ENCODE peak calls at places on chromosomes 3 and 15, in nine cellular contexts. A is CD8-positive, alpha-beta memory T cell; Y is stomach; K is upper lobe of right lung; H is heart left ventricle; M is SK-N-SH; D is GM23248; I is tibial nerve; V is K562. T is an unnamed sample.

GRCh38 chr3:139299261-139300132 is 44.3 kb upstream of the MRPS22 start:
- DNase-seq in A (no peak), Y (peak), K (no peak), H (no peak), M (no peak), D (peak), I (no peak), V (peak), T (no peak)

GRCh38 chr15:72864681-72865080 is 81.1 kb upstream of the ADPGK start:
- DNase-seq in A (no peak), Y (no peak), K (no peak), H (no peak), M (no peak), D (no peak), I (no peak), V (no peak), T (no peak)

GRCh38 chr3:42498034-42498433 is 4.4 kb upstream of the VIPR1 start:
- DNase-seq in A (no peak), Y (peak), K (no peak), H (no peak), M (no peak), D (no peak), I (no peak), V (no peak), T (no peak)

GRCh38 chr15:70095387-70096214 is 2.1 kb downstream of the TLE3 start:
- DNase-seq in A (no peak), Y (peak), K (peak), H (peak), M (peak), D (peak), I (no peak), V (no peak), T (no peak)

GRCh38 chr3:45178131-45179023 is 32.2 kb upstream of the CDCP1 start:
- DNase-seq in A (no peak), Y (peak), K (no peak), H (no peak), M (no peak), D (no peak), I (no peak), V (no peak), T (no peak)

GRCh38 chr15:43293402-43293801 is 26.7 kb upstream of the TGM5 start:
- DNase-seq in A (no peak), Y (no peak), K (no peak), H (no peak), M (peak), D (peak), I (no peak), V (peak), T (no peak)

GRCh38 chr3:190747566-190747965 is 114.9 kb downstream of the GMNC start:
- DNase-seq in A (no peak), Y (no peak), K (no peak), H (no peak), M (no peak), D (peak), I (no peak), V (no peak), T (no peak)

GRCh38 chr3:37779289-37780152 is 82.2 kb upstream of the CTDSPL start:
- DNase-seq in A (no peak), Y (no peak), K (no peak), H (peak), M (peak), D (peak), I (no peak), V (peak), T (peak)

GRCh38 chr3:52240059-52240885 is 1.3 kb upstream of the TWF2 start:
- DNase-seq in A (no peak), Y (no peak), K (peak), H (no peak), M (peak), D (peak), I (peak), V (peak), T (no peak)

GRCh38 chr3:193805448-193805847 is 212.4 kb downstream of the OPA1 start:
- DNase-seq in A (no peak), Y (peak), K (no peak), H (peak), M (peak), D (peak), I (peak), V (peak), T (peak)

GRCh38 chr3:42732829-42733459 is 30.3 kb upstream of the HHATL start:
- DNase-seq in A (no peak), Y (no peak), K (no peak), H (no peak), M (no peak), D (no peak), I (no peak), V (no peak), T (no peak)

GRCh38 chr3:24069045-24069444 is 124.0 kb downstream of the NR1D2 start:
- DNase-seq in A (no peak), Y (no peak), K (no peak), H (no peak), M (no peak), D (peak), I (no peak), V (peak), T (no peak)

GRCh38 chr3:53162672-53163458 is 1.9 kb downstream of the PRKCD start:
- DNase-seq in A (peak), Y (peak), K (peak), H (no peak), M (no peak), D (no peak), I (no peak), V (peak), T (no peak)

GRCh38 chr15:45328663-45329062 is 49.7 kb downstream of the GATM start:
- DNase-seq in A (no peak), Y (no peak), K (no peak), H (no peak), M (no peak), D (no peak), I (no peak), V (no peak), T (no peak)

GRCh38 chr3:77859131-77859530 is 819.2 kb downstream of the ROBO2 start:
- DNase-seq in A (no peak), Y (no peak), K (no peak), H (no peak), M (no peak), D (no peak), I (no peak), V (no peak), T (no peak)

GRCh38 chr3:16741890-16742289 is 136.7 kb upstream of the DAZL start:
- DNase-seq in A (no peak), Y (no peak), K (no peak), H (peak), M (no peak), D (peak), I (no peak), V (no peak), T (no peak)

GRCh38 chr15:74664028-74664616 is 31.7 kb downstream of the EDC3 start:
- DNase-seq in A (no peak), Y (peak), K (peak), H (no peak), M (no peak), D (peak), I (no peak), V (no peak), T (no peak)

GRCh38 chr3:193868590-193868989 is 267.4 kb upstream of the HES1 start:
- DNase-seq in A (no peak), Y (no peak), K (no peak), H (no peak), M (no peak), D (no peak), I (no peak), V (no peak), T (no peak)

GRCh38 chr3:168951884-168952283 is 711.6 kb downstream of the MECOM start:
- DNase-seq in A (no peak), Y (no peak), K (no peak), H (no peak), M (no peak), D (peak), I (no peak), V (no peak), T (no peak)

GRCh38 chr15:35813573-35813972 is 267.6 kb upstream of the DPH6 start:
- DNase-seq in A (no peak), Y (no peak), K (no peak), H (no peak), M (no peak), D (no peak), I (no peak), V (no peak), T (no peak)

GRCh38 chr15:87365221-87365620 is 891.3 kb downstream of the NTRK3 start:
- DNase-seq in A (no peak), Y (no peak), K (no peak), H (no peak), M (no peak), D (peak), I (no peak), V (no peak), T (no peak)

GRCh38 chr3:11576453-11576852 is 67.3 kb downstream of the VGLL4 start:
- DNase-seq in A (no peak), Y (no peak), K (no peak), H (no peak), M (no peak), D (peak), I (no peak), V (no peak), T (no peak)

GRCh38 chr3:16523778-16524177 is 10.3 kb upstream of the RFTN1 start:
- DNase-seq in A (no peak), Y (no peak), K (no peak), H (no peak), M (no peak), D (no peak), I (no peak), V (no peak), T (no peak)

GRCh38 chr15:78049691-78050440 is 27.6 kb downstream of the TBC1D2B start:
- DNase-seq in A (no peak), Y (no peak), K (no peak), H (no peak), M (no peak), D (peak), I (no peak), V (no peak), T (no peak)

GRCh38 chr15:67595572-67595971 is 53.1 kb downstream of the MAP2K5 start:
- DNase-seq in A (no peak), Y (no peak), K (no peak), H (no peak), M (no peak), D (no peak), I (no peak), V (no peak), T (no peak)

GRCh38 chr3:128725547-128725931 is 444 bp upstream of the RAB7A start:
- DNase-seq in A (no peak), Y (no peak), K (no peak), H (no peak), M (no peak), D (no peak), I (no peak), V (no peak), T (no peak)

GRCh38 chr15:78454992-78455391 is 17.0 kb downstream of the IREB2 start:
- DNase-seq in A (no peak), Y (no peak), K (no peak), H (no peak), M (no peak), D (no peak), I (no peak), V (no peak), T (no peak)

GRCh38 chr15:60933914-60934885 is 294.9 kb downstream of the RORA start:
- DNase-seq in A (no peak), Y (no peak), K (no peak), H (no peak), M (no peak), D (peak), I (no peak), V (no peak), T (no peak)

GRCh38 chr3:133464573-133464972 is 64.7 kb downstream of the BFSP2 start:
- DNase-seq in A (no peak), Y (no peak), K (no peak), H (no peak), M (peak), D (peak), I (no peak), V (no peak), T (no peak)

GRCh38 chr3:134682196-134682880 is 31.5 kb upstream of the KY start:
- DNase-seq in A (no peak), Y (no peak), K (no peak), H (no peak), M (no peak), D (peak), I (no peak), V (no peak), T (no peak)

GRCh38 chr3:152718810-152719209 is 116.1 kb upstream of the P2RY1 start:
- DNase-seq in A (no peak), Y (no peak), K (no peak), H (no peak), M (no peak), D (peak), I (no peak), V (no peak), T (no peak)

GRCh38 chr3:127899200-127899599 is 15.8 kb upstream of the KBTBD12 start:
- DNase-seq in A (no peak), Y (no peak), K (no peak), H (no peak), M (no peak), D (no peak), I (no peak), V (no peak), T (no peak)

GRCh38 chr3:81998139-81998755 is 236.8 kb upstream of the GBE1 start:
- DNase-seq in A (no peak), Y (no peak), K (no peak), H (no peak), M (peak), D (peak), I (no peak), V (no peak), T (no peak)

GRCh38 chr3:99505646-99506269 is 132.6 kb upstream of the COL8A1 start:
- DNase-seq in A (no peak), Y (no peak), K (no peak), H (peak), M (no peak), D (peak), I (no peak), V (peak), T (no peak)

GRCh38 chr15:78320173-78320572 is 20.0 kb upstream of the CRABP1 start:
- DNase-seq in A (no peak), Y (no peak), K (no peak), H (no peak), M (no peak), D (no peak), I (no peak), V (no peak), T (no peak)

GRCh38 chr3:48425281-48425812 is 4.5 kb downstream of the PLXNB1 start:
- DNase-seq in A (no peak), Y (peak), K (no peak), H (peak), M (peak), D (no peak), I (no peak), V (no peak), T (no peak)

GRCh38 chr3:48423241-48423882 is 6.5 kb downstream of the PLXNB1 start:
- DNase-seq in A (no peak), Y (no peak), K (no peak), H (no peak), M (no peak), D (no peak), I (no peak), V (no peak), T (no peak)

GRCh38 chr3:48422272-48422671 is 7.6 kb downstream of the PLXNB1 start:
- DNase-seq in A (no peak), Y (no peak), K (no peak), H (no peak), M (no peak), D (no peak), I (no peak), V (no peak), T (no peak)

GRCh38 chr3:48422691-48423090 is 7.2 kb downstream of the PLXNB1 start:
- DNase-seq in A (no peak), Y (no peak), K (no peak), H (no peak), M (no peak), D (no peak), I (no peak), V (no peak), T (no peak)

DNA sequence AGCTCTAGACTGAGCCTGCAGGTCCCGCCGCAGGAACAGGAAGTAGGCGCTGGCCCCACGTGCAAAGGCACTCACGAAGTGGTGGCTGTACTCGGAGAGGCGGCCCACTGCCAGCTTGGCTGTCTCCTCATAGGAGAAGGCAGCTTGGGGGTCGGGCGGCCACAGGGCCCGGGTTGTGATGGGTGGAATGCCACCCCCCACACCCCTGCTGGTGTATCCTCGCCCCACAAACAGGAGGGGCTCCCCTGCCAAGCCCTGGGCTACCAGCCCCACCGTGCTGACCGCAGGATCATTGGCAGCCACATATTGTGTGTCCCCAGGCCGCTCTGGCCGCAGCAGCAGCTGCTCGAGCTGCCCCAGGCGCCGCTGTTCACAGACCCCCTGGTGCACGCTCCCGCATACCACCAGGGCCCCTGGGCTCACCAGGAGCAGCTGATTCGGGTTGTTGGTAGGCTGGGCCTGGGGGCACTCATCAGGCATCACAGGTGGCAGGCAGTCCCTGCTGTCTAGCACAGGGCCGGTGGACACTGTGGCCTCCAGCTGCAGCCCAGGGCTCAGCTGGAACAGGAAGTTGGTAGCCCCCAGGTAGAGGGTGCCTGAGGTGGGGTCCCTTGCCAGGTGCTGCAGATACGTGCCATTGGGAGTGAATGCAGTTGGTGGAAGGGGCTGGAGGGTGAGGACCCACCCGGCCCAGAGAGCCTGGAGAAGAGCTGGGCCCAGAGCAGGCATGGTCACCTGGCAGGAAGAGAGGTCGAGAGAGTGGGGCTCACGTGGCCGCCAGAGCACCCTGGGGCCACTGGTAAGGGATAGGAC is 5.8 kb downstream of the PLXNB1 start:
- DNase-seq in A (no peak), Y (no peak), K (no peak), H (no peak), M (peak), D (no peak), I (no peak), V (no peak), T (no peak)
- H3K27ac ChIP-seq in A (no peak), Y (no peak), K (no peak), H (peak), M (no peak), D (no peak), I (peak), V (no peak), T (no peak)

GRCh38 chr3:177127008-177127407 is 70.3 kb downstream of the TBL1XR1 start:
- DNase-seq in A (no peak), Y (no peak), K (no peak), H (no peak), M (no peak), D (no peak), I (no peak), V (no peak), T (no peak)
- H3K27ac ChIP-seq in A (no peak), Y (no peak), K (no peak), H (no peak), M (no peak), D (no peak), I (no peak), V (no peak), T (peak)

GRCh38 chr3:71447197-71447596 is 136.3 kb downstream of the FOXP1 start:
- DNase-seq in A (no peak), Y (no peak), K (no peak), H (no peak), M (no peak), D (no peak), I (no peak), V (no peak), T (no peak)
- H3K27ac ChIP-seq in A (no peak), Y (no peak), K (no peak), H (no peak), M (no peak), D (no peak), I (no peak), V (no peak), T (peak)

GRCh38 chr3:119675188-119675874 is 1.9 kb downstream of the COX17 start:
- DNase-seq in A (no peak), Y (no peak), K (no peak), H (no peak), M (peak), D (no peak), I (no peak), V (no peak), T (no peak)
- H3K27ac ChIP-seq in A (no peak), Y (no peak), K (no peak), H (peak), M (peak), D (no peak), I (peak), V (no peak), T (no peak)

DNA sequence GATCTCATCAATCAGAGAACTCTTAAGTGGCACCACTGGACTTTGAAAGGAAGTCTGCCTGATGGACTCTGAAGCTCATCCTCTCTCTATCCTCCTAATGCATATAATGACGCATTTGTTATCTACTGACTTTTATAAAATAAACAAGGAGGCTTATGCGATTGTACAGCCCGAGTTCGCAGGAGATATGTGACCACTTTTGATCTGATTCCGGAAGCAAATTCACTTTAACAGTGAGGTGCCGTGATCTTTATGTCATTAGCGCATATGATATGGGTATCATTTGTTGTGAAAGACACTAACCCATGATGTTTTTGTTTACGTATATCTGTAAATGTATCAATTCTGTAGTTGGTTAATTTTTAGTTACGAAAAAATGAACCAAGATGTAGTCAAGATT is 427 bp upstream of the RNF111 start:
- DNase-seq in A (no peak), Y (no peak), K (no peak), H (no peak), M (peak), D (no peak), I (no peak), V (peak), T (no peak)
- H3K27ac ChIP-seq in A (peak), Y (no peak), K (peak), H (peak), M (peak), D (peak), I (peak), V (peak), T (peak)

GRCh38 chr3:58019343-58019742 is 11.1 kb downstream of the FLNB start:
- DNase-seq in A (no peak), Y (no peak), K (no peak), H (no peak), M (no peak), D (no peak), I (no peak), V (no peak), T (no peak)
- H3K27ac ChIP-seq in A (no peak), Y (no peak), K (no peak), H (peak), M (no peak), D (no peak), I (peak), V (no peak), T (peak)

DNA sequence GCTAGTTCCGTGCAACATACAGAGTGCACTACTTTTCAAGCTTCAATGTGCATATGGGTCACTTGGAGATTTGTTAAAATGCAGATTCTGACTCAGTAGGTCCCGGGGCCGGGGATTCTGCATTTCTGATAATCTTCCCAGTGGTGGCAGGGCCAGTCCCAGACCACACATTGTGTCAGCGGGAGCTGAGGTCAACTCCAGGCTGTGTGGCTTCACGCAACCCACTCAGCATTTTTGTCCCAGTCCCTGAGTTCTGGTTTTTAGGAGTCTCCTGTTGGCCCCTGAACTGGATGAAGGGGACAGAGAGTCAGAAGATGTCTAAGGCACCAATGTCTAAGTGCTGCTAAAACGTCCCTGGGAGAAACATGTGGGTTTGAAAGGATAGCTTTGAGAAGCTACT is 26.1 kb upstream of the CCDC174 start:
- DNase-seq in A (no peak), Y (no peak), K (no peak), H (no peak), M (no peak), D (no peak), I (no peak), V (no peak), T (no peak)
- H3K27ac ChIP-seq in A (no peak), Y (peak), K (no peak), H (no peak), M (no peak), D (no peak), I (no peak), V (no peak), T (no peak)

T was measured in epithelial cell of prostate.